ENCODE peak calls at places on chromosomes 12 and 14, in five cellular contexts. One of them, this sample, is unnamed.

GRCh38 chr12:96193725-96194571 is at the start of gene ELK3:
- DNase-seq in GDM1: peak
- DNase-seq in fibroblast of pulmonary artery: peak
- DNase-seq in uterus: peak
- DNase-seq in glutamatergic neuron: peak
- DNase-seq in this sample: peak

GRCh38 chr12:121767525-121768016 is 25.9 kb downstream of the RHOF start:
- DNase-seq in glutamatergic neuron: peak
- DNase-seq in fibroblast of pulmonary artery: peak
- DNase-seq in uterus: peak
- DNase-seq in GDM1: no peak
- DNase-seq in this sample: peak

GRCh38 chr14:104879983-104880565 is 15.0 kb downstream of the CEP170B start:
- DNase-seq in glutamatergic neuron: peak
- DNase-seq in fibroblast of pulmonary artery: no peak
- DNase-seq in uterus: no peak
- DNase-seq in GDM1: no peak
- DNase-seq in this sample: no peak

GRCh38 chr12:93591137-93591868 is 18.8 kb downstream of the SOCS2 start:
- DNase-seq in GDM1: peak
- DNase-seq in fibroblast of pulmonary artery: peak
- DNase-seq in glutamatergic neuron: peak
- DNase-seq in uterus: peak
- DNase-seq in this sample: peak

GRCh38 chr14:55477680-55478079 is 37.3 kb upstream of the TBPL2 start:
- DNase-seq in GDM1: no peak
- DNase-seq in fibroblast of pulmonary artery: no peak
- DNase-seq in uterus: no peak
- DNase-seq in glutamatergic neuron: no peak
- DNase-seq in this sample: no peak

GRCh38 chr12:49325606-49326005 is 2.6 kb downstream of the TROAP start:
- DNase-seq in fibroblast of pulmonary artery: no peak
- DNase-seq in GDM1: no peak
- DNase-seq in uterus: no peak
- DNase-seq in glutamatergic neuron: no peak
- DNase-seq in this sample: no peak

GRCh38 chr12:86551146-86551571 is 295.0 kb upstream of the MGAT4C start:
- DNase-seq in uterus: no peak
- DNase-seq in fibroblast of pulmonary artery: peak
- DNase-seq in glutamatergic neuron: no peak
- DNase-seq in GDM1: no peak
- DNase-seq in this sample: no peak

GRCh38 chr14:22981090-22982012 is 1.0 kb downstream of the AJUBA start:
- DNase-seq in uterus: no peak
- DNase-seq in glutamatergic neuron: peak
- DNase-seq in GDM1: no peak
- DNase-seq in fibroblast of pulmonary artery: no peak
- DNase-seq in this sample: peak

GRCh38 chr14:61080591-61081010 is 99.6 kb downstream of the SLC38A6 start:
- DNase-seq in fibroblast of pulmonary artery: no peak
- DNase-seq in GDM1: no peak
- DNase-seq in uterus: no peak
- DNase-seq in glutamatergic neuron: peak
- DNase-seq in this sample: peak

GRCh38 chr14:23582906-23583760 is 4.5 kb upstream of the JPH4 start:
- DNase-seq in uterus: no peak
- DNase-seq in fibroblast of pulmonary artery: no peak
- DNase-seq in glutamatergic neuron: no peak
- DNase-seq in GDM1: no peak
- DNase-seq in this sample: no peak

GRCh38 chr12:51368640-51369517 is 22.3 kb downstream of the GALNT6 start:
- DNase-seq in GDM1: peak
- DNase-seq in uterus: peak
- DNase-seq in glutamatergic neuron: no peak
- DNase-seq in fibroblast of pulmonary artery: peak
- DNase-seq in this sample: no peak

GRCh38 chr14:105861985-105862465 is 335.6 kb downstream of the TMEM121 start:
- DNase-seq in fibroblast of pulmonary artery: no peak
- DNase-seq in glutamatergic neuron: no peak
- DNase-seq in uterus: no peak
- DNase-seq in GDM1: peak
- DNase-seq in this sample: no peak

GRCh38 chr14:103418508-103418818 is 33.2 kb downstream of the MARK3 start:
- DNase-seq in glutamatergic neuron: no peak
- DNase-seq in fibroblast of pulmonary artery: peak
- DNase-seq in uterus: no peak
- DNase-seq in GDM1: no peak
- DNase-seq in this sample: peak

GRCh38 chr12:13000616-13000934 is 510 bp upstream of the HEBP1 start:
- DNase-seq in fibroblast of pulmonary artery: no peak
- DNase-seq in GDM1: no peak
- DNase-seq in glutamatergic neuron: no peak
- DNase-seq in uterus: no peak
- DNase-seq in this sample: peak

GRCh38 chr14:101780887-101781239 is 19.4 kb downstream of the PPP2R5C start:
- DNase-seq in glutamatergic neuron: no peak
- DNase-seq in fibroblast of pulmonary artery: no peak
- DNase-seq in uterus: no peak
- DNase-seq in GDM1: no peak
- DNase-seq in this sample: no peak

GRCh38 chr14:66507181-66507721 is 696 bp upstream of the GPHN start:
- DNase-seq in uterus: no peak
- DNase-seq in GDM1: no peak
- DNase-seq in fibroblast of pulmonary artery: no peak
- DNase-seq in glutamatergic neuron: no peak
- DNase-seq in this sample: no peak

GRCh38 chr12:24853588-24853987 is 95.3 kb downstream of the BCAT1 start:
- DNase-seq in glutamatergic neuron: no peak
- DNase-seq in GDM1: no peak
- DNase-seq in fibroblast of pulmonary artery: peak
- DNase-seq in uterus: no peak
- DNase-seq in this sample: no peak

GRCh38 chr12:100567945-100568344 is 5.5 kb upstream of the GAS2L3 start:
- DNase-seq in fibroblast of pulmonary artery: no peak
- DNase-seq in GDM1: no peak
- DNase-seq in glutamatergic neuron: no peak
- DNase-seq in uterus: no peak
- DNase-seq in this sample: no peak

GRCh38 chr14:104425171-104425681 is 154.3 kb upstream of the C14orf180 start:
- DNase-seq in fibroblast of pulmonary artery: no peak
- DNase-seq in GDM1: no peak
- DNase-seq in glutamatergic neuron: no peak
- DNase-seq in uterus: no peak
- DNase-seq in this sample: no peak

GRCh38 chr12:49014547-49014946 is 4.0 kb downstream of the PRKAG1 start:
- DNase-seq in fibroblast of pulmonary artery: peak
- DNase-seq in glutamatergic neuron: no peak
- DNase-seq in GDM1: no peak
- DNase-seq in uterus: no peak
- DNase-seq in this sample: peak